ENCODE peak calls at places on chromosomes 12 and 14, in seven cellular contexts. C is SW480, R is HuH-7.5, Z is heart right ventricle, S is Peyer's patch, K is body of pancreas, W is endothelial cell. M is an unnamed sample.

GRCh38 chr12:52600941-52601481 is at the start of gene KRT72:
- DNase-seq in W (no peak), K (no peak), Z (no peak), R (no peak), C (no peak), S (no peak), M (no peak)

GRCh38 chr14:53273671-53274072 is 120.5 kb upstream of the DDHD1 start:
- DNase-seq in C (no peak), W (no peak), Z (peak; percentile 11), K (no peak), R (no peak), S (no peak), M (no peak)

GRCh38 chr14:100524933-100525243 is 62.3 kb downstream of the BEGAIN start:
- DNase-seq in R (no peak), C (no peak), S (no peak), K (peak; percentile 72), Z (no peak), W (peak; percentile 70), M (no peak)

GRCh38 chr12:14839262-14839661 is 4.1 kb downstream of the ART4 start:
- DNase-seq in C (no peak), K (no peak), Z (no peak), R (no peak), S (no peak), W (no peak), M (no peak)

GRCh38 chr14:21026251-21026987 is 1.6 kb upstream of the NDRG2 start:
- DNase-seq in W (no peak), S (no peak), C (no peak), R (no peak), Z (peak; percentile 46), K (no peak), M (no peak)

GRCh38 chr14:56065621-56066295 is 52.5 kb upstream of the PELI2 start:
- DNase-seq in C (no peak), K (no peak), Z (no peak), R (no peak), S (peak; percentile 51), W (no peak), M (no peak)

GRCh38 chr14:56482306-56482705 is 97.3 kb upstream of the TMEM260 start:
- DNase-seq in C (no peak), S (no peak), W (peak; percentile 47), Z (no peak), K (no peak), R (no peak), M (no peak)

GRCh38 chr14:23633160-23633701 is 2.9 kb upstream of the DHRS2 start:
- DNase-seq in K (no peak), R (no peak), C (no peak), W (peak; percentile 16), Z (no peak), S (no peak), M (no peak)

GRCh38 chr12:24822121-24822899 is 126.6 kb downstream of the BCAT1 start:
- DNase-seq in C (no peak), K (no peak), Z (no peak), S (no peak), R (no peak), W (no peak), M (no peak)

GRCh38 chr12:102522768-102523167 is 42.4 kb upstream of the IGF1 start:
- DNase-seq in C (no peak), Z (no peak), R (no peak), W (no peak), K (no peak), S (no peak), M (no peak)

GRCh38 chr14:60092516-60092915 is 793 bp downstream of the PCNX4 start:
- DNase-seq in S (peak; percentile 49), R (peak; percentile 10), C (peak; percentile 32), Z (no peak), W (peak; percentile 13), K (no peak), M (no peak)

GRCh38 chr14:76420827-76421226 is 44.9 kb downstream of the ESRRB start:
- DNase-seq in C (no peak), W (no peak), S (no peak), K (no peak), R (no peak), Z (no peak), M (no peak)

GRCh38 chr12:6263931-6264330 is 46.6 kb upstream of the PLEKHG6 start:
- DNase-seq in Z (no peak), C (peak; percentile 43), W (no peak), S (no peak), K (no peak), R (no peak), M (no peak)

GRCh38 chr12:104582739-104583138 is 126.0 kb downstream of the CHST11 start:
- DNase-seq in C (no peak), Z (no peak), S (peak; percentile 77), K (no peak), W (no peak), R (no peak), M (no peak)

GRCh38 chr12:108856170-108856427 is 1.3 kb downstream of the SSH1 start:
- DNase-seq in W (no peak), Z (no peak), R (no peak), S (no peak), K (no peak), C (no peak), M (no peak)

GRCh38 chr12:46303039-46303666 is 34.3 kb upstream of the SLC38A1 start:
- DNase-seq in K (peak; percentile 62), W (peak; percentile 36), C (peak; percentile 22), Z (no peak), S (peak; percentile 80), R (no peak), M (no peak)

GRCh38 chr12:97275261-97276197 is 187.1 kb upstream of the RMST start:
- DNase-seq in W (no peak), Z (no peak), R (no peak), K (peak; percentile 32), C (no peak), S (no peak), M (no peak)